ENCODE peak calls at places on chromosomes 4 and X, in seven cellular contexts. R is stimulated activated CD8-positive, alpha-beta memory T cell treated with anti-CD3 and anti-CD28 coated beads, Interleukin-12 subunit alpha, Interleukin-12 subunit beta, amount 100 ng/mL, for 4 hours; F is NCI-H446 treated with DMSO at 0.1 percent for 48 hours; D is lung microvascular endothelial cell; G is AG08396; I is stimulated activated naive CD8-positive, alpha-beta T cell treated with anti-CD3 and anti-CD28 coated beads, Interleukin-15, Interleukin-2, amounts not matched to agents 100 U/mL and 50 U/mL, for 24 hours; Q is midbrain. V is an unnamed sample.

GRCh38 chr4:25908491-25908901 is 5.5 kb upstream of the SMIM20 start:
- DNase-seq in I (no peak), G (peak; percentile 84), R (no peak), D (peak; percentile 37), Q (no peak), F (no peak), V (peak; percentile 90)

GRCh38 chrX:14598330-14598729 is 69.0 kb downstream of the GLRA2 start:
- DNase-seq in F (no peak), R (no peak), D (no peak), G (no peak), I (no peak), Q (no peak), V (no peak)

GRCh38 chr4:71694946-71695345 is 88.9 kb downstream of the GC start:
- DNase-seq in F (no peak), Q (no peak), G (no peak), R (no peak), I (no peak), D (no peak), V (no peak)

GRCh38 chr4:105147226-105148151 is 813 bp downstream of the TET2 start:
- DNase-seq in Q (peak; percentile 71), D (peak; percentile 55), F (peak; percentile 17), R (no peak), G (peak; percentile 18), I (peak; percentile 27), V (peak; percentile 25)

GRCh38 chrX:40006025-40007017 is 91.4 kb downstream of the BCOR start:
- DNase-seq in I (peak; percentile 50), Q (no peak), F (no peak), G (no peak), R (peak; percentile 33), D (no peak), V (no peak)

GRCh38 chr4:155497306-155497705 is 120.5 kb upstream of the MAP9 start:
- DNase-seq in Q (no peak), F (no peak), G (no peak), R (no peak), I (no peak), D (no peak), V (no peak)

GRCh38 chr4:120673696-120674095 is 248.8 kb downstream of the PRDM5 start:
- DNase-seq in I (no peak), R (no peak), F (no peak), Q (no peak), D (no peak), G (no peak), V (no peak)

GRCh38 chrX:87805829-87806490 is 288.4 kb downstream of the KLHL4 start:
- DNase-seq in F (no peak), G (no peak), D (no peak), R (no peak), Q (no peak), I (no peak), V (no peak)

GRCh38 chr4:170497729-170498128 is 408.0 kb upstream of the AADAT start:
- DNase-seq in D (no peak), I (no peak), F (no peak), Q (no peak), R (no peak), G (no peak), V (no peak)

GRCh38 chr4:15368906-15369305 is 58.9 kb upstream of the C1QTNF7 start:
- DNase-seq in F (no peak), R (no peak), Q (no peak), I (no peak), G (peak; percentile 18), D (no peak), V (no peak)

GRCh38 chrX:53598169-53598568 is 88.3 kb downstream of the HUWE1 start:
- DNase-seq in R (no peak), D (no peak), I (no peak), F (no peak), Q (no peak), G (no peak), V (no peak)

GRCh38 chr4:141497627-141498026 is 138.8 kb upstream of the IL15 start:
- DNase-seq in R (no peak), F (no peak), G (no peak), Q (no peak), I (no peak), D (no peak), V (no peak)

GRCh38 chrX:37315511-37316248 is 33.5 kb upstream of the PRRG1 start:
- DNase-seq in Q (no peak), R (no peak), I (no peak), D (peak; percentile 31), G (no peak), F (no peak), V (no peak)

GRCh38 chr4:26206981-26207380 is 113.8 kb upstream of the RBPJ start:
- DNase-seq in G (no peak), D (no peak), F (peak; percentile 11), I (no peak), R (no peak), Q (no peak), V (no peak)

GRCh38 chr4:185219551-185220344 is 10.3 kb downstream of the SNX25 start:
- DNase-seq in D (peak; percentile 35), Q (peak; percentile 6), I (no peak), R (no peak), G (no peak), F (peak; percentile 61), V (no peak)

GRCh38 chr4:25068386-25068785 is 37.6 kb upstream of the LGI2 start:
- DNase-seq in I (no peak), R (no peak), F (no peak), D (no peak), Q (no peak), G (no peak), V (no peak)

GRCh38 chr4:29861307-29861706 is 858.9 kb upstream of the PCDH7 start:
- DNase-seq in D (no peak), Q (no peak), F (no peak), G (no peak), I (no peak), R (no peak), V (no peak)

GRCh38 chr4:127782025-127782274 is 172 bp upstream of the HSPA4L start:
- DNase-seq in D (peak; percentile 91), Q (peak; percentile 89), F (peak; percentile 79), R (no peak), I (peak; percentile 69), G (peak; percentile 99), V (peak; percentile 90)

GRCh38 chr4:117064297-117064696 is 21.1 kb downstream of the TRAM1L1 start:
- DNase-seq in F (no peak), D (no peak), I (no peak), Q (no peak), R (no peak), G (no peak), V (no peak)

GRCh38 chr4:8472689-8473197 is 32.2 kb downstream of the TRMT44 start:
- DNase-seq in F (no peak), I (no peak), R (no peak), Q (no peak), G (peak; percentile 93), D (no peak), V (no peak)

GRCh38 chrX:23662187-23662586 is 5.1 kb upstream of the PRDX4 start:
- DNase-seq in F (no peak), D (peak; percentile 7), R (no peak), Q (no peak), I (no peak), G (no peak), V (no peak)

GRCh38 chr4:88613417-88613875 is 21.2 kb downstream of the HERC3 start:
- DNase-seq in G (no peak), R (no peak), Q (no peak), I (peak; percentile 16), F (no peak), D (peak; percentile 88), V (no peak)

GRCh38 chrX:44155126-44155525 is 181.9 kb upstream of the NDP start:
- DNase-seq in F (peak; percentile 95), G (no peak), R (no peak), D (no peak), I (no peak), Q (no peak), V (no peak)

GRCh38 chrX:44012484-44013096 is 39.4 kb upstream of the NDP start:
- DNase-seq in F (no peak), R (peak; percentile 11), I (peak; percentile 58), Q (no peak), G (peak; percentile 21), D (peak; percentile 37), V (peak; percentile 73)

GRCh38 chrX:48530736-48531135 is 8.8 kb upstream of the TBC1D25 start:
- DNase-seq in G (no peak), Q (no peak), R (no peak), D (no peak), F (no peak), I (no peak), V (no peak)

GRCh38 chr4:74338792-74339333 is 26.1 kb upstream of the EREG start:
- DNase-seq in D (no peak), Q (no peak), I (no peak), F (no peak), G (no peak), R (no peak), V (no peak)

GRCh38 chr4:70637239-70637920 is 8.8 kb downstream of the ENAM start:
- DNase-seq in R (no peak), D (no peak), F (no peak), Q (no peak), G (peak; percentile 21), I (no peak), V (no peak)

GRCh38 chrX:97639526-97639925 is 755.8 kb downstream of the RPA4 start:
- DNase-seq in G (no peak), R (no peak), Q (no peak), F (no peak), I (no peak), D (no peak), V (no peak)

GRCh38 chr4:123102897-123103489 is 180.6 kb upstream of the NUDT6 start:
- DNase-seq in Q (peak; percentile 11), R (no peak), D (peak; percentile 69), F (no peak), I (no peak), G (peak; percentile 57), V (peak; percentile 36)

GRCh38 chr4:128768373-128768996 is 41.0 kb upstream of the JADE1 start:
- DNase-seq in R (no peak), F (no peak), G (no peak), D (no peak), Q (no peak), I (no peak), V (no peak)